ENCODE peak calls at places on chromosomes 5 and 9, in nine cellular contexts. B, L, T, K, Z, J, F, N and Y are unnamed samples.

GRCh38 chr9:99753436-99753835 is 68.2 kb upstream of the NR4A3 start:
- DNase-seq in B (peak), L (no peak), T (no peak), K (no peak), Z (no peak), J (no peak), F (no peak), N (no peak), Y (no peak)

GRCh38 chr5:156753846-156754245 is 96.2 kb upstream of the PPP1R2B start:
- DNase-seq in B (no peak), L (no peak), T (no peak), K (no peak), Z (no peak), J (no peak), F (no peak), N (no peak), Y (no peak)

GRCh38 chr9:82961504-82962125 is 101.3 kb downstream of the RASEF start:
- DNase-seq in B (peak), L (peak), T (peak), K (peak), Z (peak), J (peak), F (peak), N (peak), Y (peak)

GRCh38 chr5:91170266-91170665 is 212.9 kb downstream of the ARRDC3 start:
- DNase-seq in B (peak), L (no peak), T (peak), K (no peak), Z (no peak), J (no peak), F (no peak), N (no peak), Y (peak)

GRCh38 chr9:136051568-136052432 is 43.3 kb downstream of the NACC2 start:
- DNase-seq in B (peak), L (peak), T (peak), K (peak), Z (peak), J (no peak), F (peak), N (no peak), Y (peak)

GRCh38 chr5:75668988-75669760 is 48.1 kb downstream of the POC5 start:
- DNase-seq in B (peak), L (peak), T (no peak), K (no peak), Z (peak), J (peak), F (peak), N (peak), Y (no peak)

GRCh38 chr5:175895701-175896102 is 24.3 kb downstream of the CPLX2 start:
- DNase-seq in B (no peak), L (no peak), T (no peak), K (no peak), Z (no peak), J (no peak), F (no peak), N (no peak), Y (no peak)

GRCh38 chr5:151670074-151670686 is 16.5 kb downstream of the SPARC start:
- DNase-seq in B (no peak), L (peak), T (no peak), K (no peak), Z (no peak), J (no peak), F (no peak), N (no peak), Y (peak)

GRCh38 chr9:15468113-15468512 is 42.7 kb downstream of the PSIP1 start:
- DNase-seq in B (no peak), L (no peak), T (no peak), K (no peak), Z (no peak), J (no peak), F (no peak), N (no peak), Y (peak)

GRCh38 chr5:176847726-176848290 is 37.4 kb downstream of the UNC5A start:
- DNase-seq in B (no peak), L (no peak), T (no peak), K (no peak), Z (no peak), J (no peak), F (no peak), N (no peak), Y (no peak)

GRCh38 chr5:157485340-157485739 is 25.3 kb downstream of the NIPAL4 start:
- DNase-seq in B (no peak), L (no peak), T (no peak), K (no peak), Z (no peak), J (no peak), F (no peak), N (no peak), Y (no peak)

GRCh38 chr9:109108318-109108717 is 11.4 kb downstream of the TMEM245 start:
- DNase-seq in B (peak), L (no peak), T (peak), K (peak), Z (no peak), J (no peak), F (no peak), N (no peak), Y (peak)

DNA sequence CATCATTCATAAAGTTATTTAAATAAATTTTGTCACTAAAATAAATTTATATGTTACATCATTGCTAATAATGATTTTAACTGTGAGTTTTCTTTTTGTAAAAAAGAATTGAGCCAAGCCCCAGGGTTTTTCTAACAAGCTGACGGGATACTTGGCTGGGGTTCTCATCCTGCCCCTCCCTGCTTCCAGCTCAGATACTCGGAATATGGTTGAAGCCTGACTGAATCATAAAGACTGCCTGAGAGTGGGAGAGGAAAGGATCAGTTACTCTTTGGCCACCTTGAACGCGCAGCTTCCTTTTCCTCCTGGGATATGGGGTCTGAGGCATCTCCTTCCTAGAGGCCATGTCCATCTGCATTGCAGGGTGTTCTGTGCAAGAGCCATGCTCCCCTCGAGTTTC is 129.8 kb downstream of the MVB12B start:
- DNase-seq in B (no peak), L (no peak), T (no peak), K (no peak), Z (peak), J (no peak), F (no peak), N (no peak), Y (no peak)
- H3K4me3 ChIP-seq in B (no peak), L (no peak), T (no peak), K (no peak), Z (no peak), J (no peak), F (no peak), N (no peak), Y (no peak)

DNA sequence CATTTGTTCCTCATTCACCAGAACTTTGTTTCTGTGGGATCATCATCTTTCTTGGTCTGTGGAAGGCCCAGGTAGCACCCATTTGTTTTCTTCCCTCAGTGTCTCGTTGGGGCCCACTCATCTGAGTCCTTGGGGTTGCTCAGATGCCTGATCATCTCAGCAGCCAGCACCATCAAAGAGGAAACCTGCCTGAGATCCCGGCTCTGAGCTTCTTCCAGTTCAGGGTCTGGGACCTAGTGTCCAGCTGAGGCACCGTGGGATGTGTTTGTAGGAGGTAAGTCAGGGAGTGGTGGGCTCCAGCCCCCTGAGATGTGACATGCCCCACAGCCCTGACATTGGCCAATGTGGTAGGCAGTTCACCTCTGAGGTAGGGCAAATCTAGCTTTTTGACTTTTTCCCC is 9.4 kb upstream of the CD180 start:
- DNase-seq in B (no peak), L (no peak), T (no peak), K (no peak), Z (no peak), J (no peak), F (no peak), N (no peak), Y (no peak)
- TF ChIP-seq CTCF in B (no peak), L (no peak), T (no peak), K (no peak), Z (no peak), J (no peak), F (no peak), N (no peak), Y (no peak)

DNA sequence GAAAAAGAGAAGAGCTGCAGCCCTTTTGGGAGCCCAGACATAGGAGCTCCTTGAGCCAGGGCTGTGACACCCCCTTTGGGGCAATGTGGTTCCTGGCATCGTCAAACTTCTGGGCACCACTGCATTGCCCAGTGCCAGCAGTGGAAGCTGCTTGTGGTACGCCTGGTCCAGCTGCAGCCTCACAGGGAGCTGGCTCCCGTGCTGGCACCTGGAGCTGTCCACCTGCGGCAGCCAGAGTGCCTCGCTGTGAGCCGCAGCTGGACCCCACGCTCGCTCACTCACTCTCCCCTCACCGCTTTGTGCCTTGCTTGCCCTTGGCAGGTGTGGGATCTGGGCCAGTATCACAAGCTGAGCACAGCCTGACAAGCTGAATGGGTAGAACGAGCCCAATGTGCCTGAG is 1150.8 kb upstream of the CDH6 start:
- DNase-seq in B (no peak), L (no peak), T (no peak), K (no peak), Z (no peak), J (no peak), F (no peak), N (no peak), Y (no peak)
- H3K4me3 ChIP-seq in B (no peak), L (no peak), T (no peak), K (no peak), Z (no peak), J (no peak), F (no peak), N (no peak), Y (no peak)

DNA sequence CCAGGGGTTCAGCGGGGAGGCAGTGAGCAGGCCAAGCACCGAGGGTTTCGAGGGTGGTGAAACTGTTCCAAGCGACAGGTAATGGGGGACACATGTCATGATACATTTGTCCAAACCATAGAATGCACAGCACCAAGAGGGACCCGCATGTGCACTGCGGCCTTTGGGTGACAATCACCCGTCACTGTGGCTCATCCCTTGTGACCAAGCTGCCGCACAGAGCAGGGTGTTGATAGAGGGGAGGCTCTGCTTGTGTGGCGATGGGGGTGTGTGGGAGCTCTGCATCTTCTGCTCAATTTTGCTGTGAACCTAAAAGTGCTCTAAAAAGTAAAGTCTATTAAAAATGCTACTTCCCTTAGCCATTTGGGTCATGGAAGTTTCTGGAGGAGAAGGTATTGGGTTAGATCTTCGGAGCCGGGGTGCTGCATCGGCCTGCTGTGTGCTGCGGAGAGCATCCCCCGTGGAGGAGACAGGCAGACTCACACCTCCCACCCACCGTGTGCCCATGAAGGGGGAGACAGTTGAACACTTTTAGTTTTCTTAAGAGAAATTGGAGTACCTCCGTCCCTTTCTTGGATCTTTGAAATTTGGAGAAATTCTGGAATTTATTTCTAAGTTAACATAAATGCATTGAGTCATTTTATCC is 280.4 kb upstream of the IRX2 start:
- DNase-seq in B (no peak), L (no peak), T (no peak), K (no peak), Z (no peak), J (no peak), F (no peak), N (no peak), Y (no peak)
- TF ChIP-seq CTCF in B (no peak), L (no peak), T (no peak), K (no peak), Z (no peak), J (no peak), F (no peak), N (no peak), Y (no peak)

GRCh38 chr9:125696106-125696647 is 10.8 kb downstream of the MAPKAP1 start:
- DNase-seq in B (no peak), L (no peak), T (no peak), K (no peak), Z (no peak), J (no peak), F (no peak), N (no peak), Y (no peak)

GRCh38 chr9:125703662-125704061 is 3.3 kb downstream of the MAPKAP1 start:
- DNase-seq in B (no peak), L (no peak), T (no peak), K (no peak), Z (no peak), J (no peak), F (no peak), N (no peak), Y (no peak)

GRCh38 chr9:125699870-125700269 is 7.1 kb downstream of the MAPKAP1 start:
- DNase-seq in B (no peak), L (no peak), T (no peak), K (no peak), Z (no peak), J (no peak), F (no peak), N (no peak), Y (no peak)

GRCh38 chr9:125701351-125701750 is 5.7 kb downstream of the MAPKAP1 start:
- DNase-seq in B (peak), L (no peak), T (peak), K (no peak), Z (no peak), J (no peak), F (no peak), N (no peak), Y (no peak)

GRCh38 chr9:125700791-125701190 is 6.2 kb downstream of the MAPKAP1 start:
- DNase-seq in B (peak), L (no peak), T (peak), K (no peak), Z (no peak), J (no peak), F (no peak), N (no peak), Y (no peak)
- H3K4me3 ChIP-seq in B (no peak), L (no peak), T (no peak), K (no peak), Z (no peak), J (no peak), F (no peak), N (no peak), Y (no peak)

DNA sequence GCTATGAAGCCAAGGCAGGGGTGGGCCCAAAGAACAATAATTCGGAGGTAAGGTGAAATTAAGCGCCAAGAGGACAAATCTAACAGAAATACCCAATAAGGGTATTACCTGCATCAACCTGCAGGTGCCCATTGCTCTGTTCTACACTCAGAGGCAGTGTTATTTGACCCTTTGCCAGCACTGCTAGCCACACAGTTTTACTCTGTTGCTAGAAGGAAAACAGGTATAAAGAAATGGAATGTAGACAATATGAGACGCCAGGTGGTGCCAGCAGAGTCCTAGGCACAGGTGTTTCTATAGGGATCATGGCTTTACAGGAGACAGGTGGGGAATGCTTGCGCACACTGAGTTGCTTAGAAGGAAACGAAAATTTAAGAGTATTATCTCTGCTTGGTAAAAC is 201.3 kb downstream of the HTR1A start:
- DNase-seq in B (no peak), L (no peak), T (no peak), K (no peak), Z (peak), J (no peak), F (no peak), N (no peak), Y (no peak)
- TF ChIP-seq CTCF in B (no peak), L (no peak), T (no peak), K (no peak), Z (no peak), J (no peak), F (no peak), N (no peak), Y (no peak)

GRCh38 chr9:28915256-28915930 is 1342.1 kb upstream of the C9orf72 start:
- DNase-seq in B (peak), L (no peak), T (no peak), K (no peak), Z (no peak), J (no peak), F (peak), N (no peak), Y (no peak)

GRCh38 chr9:28921857-28922500 is 1348.7 kb upstream of the C9orf72 start:
- DNase-seq in B (no peak), L (no peak), T (no peak), K (no peak), Z (no peak), J (no peak), F (no peak), N (no peak), Y (no peak)

DNA sequence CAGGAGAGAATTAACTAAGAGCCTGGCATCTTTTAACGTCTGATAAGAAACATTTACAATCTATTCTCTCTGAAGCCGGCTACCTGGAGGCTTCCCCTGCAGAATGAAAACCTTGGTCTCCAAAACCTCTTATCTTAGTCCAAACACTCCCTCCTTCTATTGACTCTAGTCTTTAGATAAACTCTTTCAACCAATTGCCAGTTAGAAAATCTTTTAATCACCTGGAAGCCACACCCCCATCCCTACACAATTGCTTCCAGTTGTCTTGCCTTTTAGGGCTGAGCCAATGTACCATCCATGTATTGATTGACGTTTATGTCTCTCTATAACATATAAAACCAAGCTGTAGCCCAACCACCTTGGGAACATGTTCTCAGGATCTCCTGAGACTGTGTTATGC is 1343.1 kb upstream of the C9orf72 start:
- DNase-seq in B (no peak), L (no peak), T (no peak), K (no peak), Z (no peak), J (no peak), F (no peak), N (no peak), Y (no peak)
- H3K4me3 ChIP-seq in B (no peak), L (no peak), T (no peak), K (no peak), Z (no peak), J (no peak), F (no peak), N (no peak), Y (no peak)

DNA sequence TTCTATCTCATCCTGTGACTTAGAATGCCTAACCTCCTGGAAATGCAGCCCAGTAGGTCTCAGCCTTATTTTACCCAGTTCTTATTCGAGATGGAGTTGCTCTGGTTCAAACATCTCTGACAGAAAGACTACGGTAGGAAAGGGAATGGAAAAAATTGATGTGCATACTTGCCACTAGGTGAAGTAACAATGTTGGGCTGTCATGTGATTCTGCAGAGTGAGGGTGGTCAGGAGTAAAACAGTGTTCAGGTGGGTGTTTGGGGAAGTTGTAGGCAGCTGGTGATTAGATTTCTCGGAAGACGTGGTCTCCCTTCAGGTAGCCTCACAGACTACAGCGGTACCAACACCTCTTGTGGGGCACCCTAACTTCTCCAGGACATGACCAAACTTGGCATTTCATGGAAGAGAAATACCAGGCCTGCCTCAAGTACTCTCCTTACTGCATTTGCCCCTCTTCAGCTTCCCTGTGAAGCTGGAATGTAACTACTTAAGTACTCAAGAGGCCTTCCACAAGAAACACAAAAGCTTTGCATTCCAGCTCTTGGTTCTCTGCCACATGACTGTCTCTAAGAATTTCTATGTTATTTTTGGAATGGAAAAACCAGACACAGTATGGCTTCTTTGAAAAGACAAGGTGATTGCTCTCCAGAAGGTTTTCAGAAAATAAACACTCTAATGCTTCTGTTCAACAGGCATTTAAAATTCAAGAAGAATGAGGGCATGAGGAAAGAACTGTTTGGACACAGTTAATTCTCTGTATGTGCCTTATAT is 17.4 kb upstream of the ENTREP1 start:
- DNase-seq in B (no peak), L (no peak), T (peak), K (peak), Z (no peak), J (no peak), F (no peak), N (no peak), Y (peak)
- TF ChIP-seq CTCF in B (no peak), L (no peak), T (peak), K (no peak), Z (no peak), J (no peak), F (no peak), N (no peak), Y (no peak)

DNA sequence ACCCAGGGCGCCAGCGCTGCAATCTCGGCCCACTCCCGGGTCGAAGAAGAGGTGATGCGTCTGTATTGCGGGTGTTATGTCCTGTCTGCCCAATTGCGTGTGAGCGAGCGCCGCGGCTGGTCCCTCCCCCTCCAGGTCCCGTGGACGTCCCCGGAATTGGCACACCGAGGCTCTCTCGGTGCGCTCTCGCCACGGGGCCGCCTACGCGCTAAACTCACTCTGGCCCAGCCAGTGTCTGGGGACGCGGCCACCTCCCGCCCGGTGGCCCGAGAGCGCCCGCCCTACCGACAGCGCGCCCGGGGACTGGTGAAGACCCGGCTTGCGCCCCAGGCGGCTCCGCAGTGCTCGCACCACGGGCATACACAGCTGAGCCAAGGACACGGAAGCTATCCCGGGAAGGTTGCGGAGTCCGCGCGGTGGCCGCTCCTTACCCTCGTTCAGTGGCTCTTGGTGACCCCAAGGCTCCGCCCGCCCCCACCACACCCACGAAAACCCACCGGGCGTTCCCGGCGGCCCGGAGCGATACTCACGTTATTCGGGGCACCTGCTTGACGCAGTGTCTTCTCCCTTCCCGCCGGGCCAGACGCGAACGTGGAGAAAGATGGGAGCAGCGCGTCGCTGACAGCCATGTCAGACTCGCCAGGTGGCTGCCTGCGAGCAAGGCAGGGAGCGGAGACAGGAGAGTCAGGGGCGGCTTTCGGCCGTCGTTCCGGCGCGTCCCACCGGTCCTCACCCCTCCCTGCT is 997 bp downstream of the KLF4 start:
- DNase-seq in B (peak), L (peak), T (peak), K (peak), Z (peak), J (peak), F (peak), N (peak), Y (peak)
- H3K4me3 ChIP-seq in B (peak), L (peak), T (peak), K (peak), Z (peak), J (peak), F (peak), N (peak), Y (peak)